ENCODE peak calls at places on chromosome 2, in ten cellular contexts. One of them, this sample, is unnamed.

GRCh38 chr2:24077535-24077877 is 1.4 kb upstream of the SF3B6 start:
- DNase-seq in fibroblast of the aortic adventitia: peak; percentile 12
- DNase-seq in right lobe of liver: no peak
- DNase-seq in kidney: no peak
- DNase-seq in mesothelial cell of epicardium: no peak
- DNase-seq in psoas muscle: no peak
- DNase-seq in cardiac muscle cell: no peak
- DNase-seq in dorsolateral prefrontal cortex: no peak
- DNase-seq in fibroblast of pulmonary artery: peak; percentile 20
- DNase-seq in keratinocyte: no peak
- DNase-seq in this sample: no peak

GRCh38 chr2:218397502-218398436 is 1.9 kb upstream of the CTDSP1 start:
- DNase-seq in fibroblast of the aortic adventitia: peak; percentile 85
- DNase-seq in right lobe of liver: peak; percentile 89
- DNase-seq in kidney: peak; percentile 94
- DNase-seq in mesothelial cell of epicardium: no peak
- DNase-seq in psoas muscle: peak; percentile 88
- DNase-seq in cardiac muscle cell: peak; percentile 92
- DNase-seq in dorsolateral prefrontal cortex: no peak
- DNase-seq in fibroblast of pulmonary artery: peak; percentile 84
- DNase-seq in keratinocyte: no peak
- DNase-seq in this sample: no peak

GRCh38 chr2:234980476-234981187 is 28.8 kb downstream of the SH3BP4 start:
- DNase-seq in fibroblast of the aortic adventitia: no peak
- DNase-seq in right lobe of liver: no peak
- DNase-seq in kidney: no peak
- DNase-seq in mesothelial cell of epicardium: no peak
- DNase-seq in psoas muscle: peak; percentile 11
- DNase-seq in cardiac muscle cell: no peak
- DNase-seq in dorsolateral prefrontal cortex: no peak
- DNase-seq in fibroblast of pulmonary artery: peak; percentile 60
- DNase-seq in keratinocyte: no peak
- DNase-seq in this sample: no peak

GRCh38 chr2:100012575-100012974 is 129.8 kb downstream of the AFF3 start:
- DNase-seq in fibroblast of the aortic adventitia: no peak
- DNase-seq in right lobe of liver: no peak
- DNase-seq in kidney: no peak
- DNase-seq in mesothelial cell of epicardium: no peak
- DNase-seq in psoas muscle: no peak
- DNase-seq in cardiac muscle cell: no peak
- DNase-seq in dorsolateral prefrontal cortex: no peak
- DNase-seq in fibroblast of pulmonary artery: no peak
- DNase-seq in keratinocyte: no peak
- DNase-seq in this sample: no peak

GRCh38 chr2:128236491-128237035 is 82.1 kb downstream of the HS6ST1 start:
- DNase-seq in fibroblast of the aortic adventitia: peak; percentile 88
- DNase-seq in right lobe of liver: no peak
- DNase-seq in kidney: no peak
- DNase-seq in mesothelial cell of epicardium: no peak
- DNase-seq in psoas muscle: peak; percentile 42
- DNase-seq in cardiac muscle cell: no peak
- DNase-seq in dorsolateral prefrontal cortex: no peak
- DNase-seq in fibroblast of pulmonary artery: peak; percentile 63
- DNase-seq in keratinocyte: no peak
- DNase-seq in this sample: no peak

GRCh38 chr2:160952462-160952861 is 207.8 kb upstream of the TANK start:
- DNase-seq in fibroblast of the aortic adventitia: peak; percentile 77
- DNase-seq in right lobe of liver: no peak
- DNase-seq in kidney: peak; percentile 63
- DNase-seq in mesothelial cell of epicardium: no peak
- DNase-seq in psoas muscle: peak; percentile 70
- DNase-seq in cardiac muscle cell: no peak
- DNase-seq in dorsolateral prefrontal cortex: no peak
- DNase-seq in fibroblast of pulmonary artery: peak; percentile 57
- DNase-seq in keratinocyte: no peak
- DNase-seq in this sample: no peak

GRCh38 chr2:33291278-33292013 is 185.0 kb upstream of the RASGRP3 start:
- DNase-seq in fibroblast of the aortic adventitia: peak; percentile 92
- DNase-seq in right lobe of liver: no peak
- DNase-seq in kidney: no peak
- DNase-seq in mesothelial cell of epicardium: no peak
- DNase-seq in psoas muscle: no peak
- DNase-seq in cardiac muscle cell: no peak
- DNase-seq in dorsolateral prefrontal cortex: no peak
- DNase-seq in fibroblast of pulmonary artery: peak; percentile 76
- DNase-seq in keratinocyte: no peak
- DNase-seq in this sample: no peak

GRCh38 chr2:65281626-65282351 is 54.2 kb downstream of the ACTR2 start:
- DNase-seq in fibroblast of the aortic adventitia: peak; percentile 37
- DNase-seq in right lobe of liver: no peak
- DNase-seq in kidney: no peak
- DNase-seq in mesothelial cell of epicardium: no peak
- DNase-seq in psoas muscle: peak; percentile 62
- DNase-seq in cardiac muscle cell: no peak
- DNase-seq in dorsolateral prefrontal cortex: no peak
- DNase-seq in fibroblast of pulmonary artery: peak; percentile 71
- DNase-seq in keratinocyte: no peak
- DNase-seq in this sample: no peak

GRCh38 chr2:191013617-191013875 is 425 bp downstream of the STAT1 start:
- DNase-seq in fibroblast of the aortic adventitia: peak; percentile 30
- DNase-seq in right lobe of liver: no peak
- DNase-seq in kidney: no peak
- DNase-seq in mesothelial cell of epicardium: no peak
- DNase-seq in psoas muscle: no peak
- DNase-seq in cardiac muscle cell: no peak
- DNase-seq in dorsolateral prefrontal cortex: no peak
- DNase-seq in fibroblast of pulmonary artery: no peak
- DNase-seq in keratinocyte: no peak
- DNase-seq in this sample: no peak

GRCh38 chr2:216596986-216597509 is 36.2 kb upstream of the IGFBP2 start:
- DNase-seq in fibroblast of the aortic adventitia: no peak
- DNase-seq in right lobe of liver: no peak
- DNase-seq in kidney: no peak
- DNase-seq in mesothelial cell of epicardium: no peak
- DNase-seq in psoas muscle: no peak
- DNase-seq in cardiac muscle cell: no peak
- DNase-seq in dorsolateral prefrontal cortex: no peak
- DNase-seq in fibroblast of pulmonary artery: no peak
- DNase-seq in keratinocyte: no peak
- DNase-seq in this sample: peak; percentile 70

GRCh38 chr2:240631561-240632290 is 6.4 kb downstream of the GPR35 start:
- DNase-seq in fibroblast of the aortic adventitia: no peak
- DNase-seq in right lobe of liver: peak; percentile 49
- DNase-seq in kidney: no peak
- DNase-seq in mesothelial cell of epicardium: no peak
- DNase-seq in psoas muscle: peak; percentile 36
- DNase-seq in cardiac muscle cell: no peak
- DNase-seq in dorsolateral prefrontal cortex: peak; percentile 36
- DNase-seq in fibroblast of pulmonary artery: no peak
- DNase-seq in keratinocyte: no peak
- DNase-seq in this sample: no peak

DNA sequence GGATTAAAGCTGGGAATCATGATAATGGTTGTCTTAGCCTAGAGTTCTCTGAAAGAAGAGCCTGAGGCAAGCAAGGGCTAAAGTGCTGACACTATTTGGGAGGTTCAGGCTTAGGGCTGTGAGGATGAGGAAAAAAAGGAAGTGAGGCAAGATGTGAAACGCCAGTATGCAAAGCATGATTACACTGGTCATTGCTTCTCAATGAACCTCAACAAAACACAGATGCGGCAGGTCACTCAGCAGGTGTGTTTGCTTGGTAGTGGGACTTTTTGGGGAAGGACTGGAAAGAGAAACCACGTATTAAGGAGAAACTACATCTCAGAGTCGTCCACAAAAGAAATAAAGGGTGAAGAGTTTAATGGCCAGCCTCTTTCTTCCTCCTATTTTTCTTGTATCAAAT is 217.3 kb downstream of the SLC4A3 start:
- DNase-seq in fibroblast of the aortic adventitia: no peak
- DNase-seq in right lobe of liver: no peak
- DNase-seq in kidney: no peak
- DNase-seq in mesothelial cell of epicardium: no peak
- DNase-seq in psoas muscle: no peak
- DNase-seq in cardiac muscle cell: no peak
- DNase-seq in dorsolateral prefrontal cortex: no peak
- DNase-seq in fibroblast of pulmonary artery: no peak
- DNase-seq in keratinocyte: no peak
- DNase-seq in this sample: no peak
- TF ChIP-seq CTCF in fibroblast of the aortic adventitia: no peak
- TF ChIP-seq CTCF in right lobe of liver: no peak
- TF ChIP-seq CTCF in kidney: no peak
- TF ChIP-seq CTCF in mesothelial cell of epicardium: no peak
- TF ChIP-seq CTCF in psoas muscle: no peak
- TF ChIP-seq CTCF in cardiac muscle cell: no peak
- TF ChIP-seq CTCF in dorsolateral prefrontal cortex: no peak
- TF ChIP-seq CTCF in fibroblast of pulmonary artery: no peak
- TF ChIP-seq CTCF in keratinocyte: no peak
- TF ChIP-seq CTCF in this sample: no peak

DNA sequence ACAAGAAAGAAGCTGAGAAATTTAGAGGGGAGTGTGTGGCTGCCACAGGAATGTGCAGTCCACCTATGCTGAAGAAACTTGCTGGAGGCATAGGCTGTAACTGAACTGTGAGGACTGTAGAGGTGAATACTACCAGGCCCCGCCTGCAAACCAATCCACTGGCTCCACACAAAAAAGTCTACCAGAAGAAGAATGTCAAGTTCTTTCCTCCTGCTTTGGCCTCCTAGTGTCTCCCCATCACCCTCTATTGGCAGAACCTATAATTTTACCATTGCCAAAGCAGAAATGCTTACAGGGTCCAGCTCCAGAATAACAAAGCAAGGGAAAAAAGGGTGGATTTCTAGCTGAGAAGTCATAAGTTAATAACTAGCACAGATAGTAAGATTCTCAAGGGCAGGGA is 5.9 kb upstream of the ATP5MC3 start:
- DNase-seq in fibroblast of the aortic adventitia: peak; percentile 8
- DNase-seq in right lobe of liver: no peak
- DNase-seq in kidney: no peak
- DNase-seq in mesothelial cell of epicardium: no peak
- DNase-seq in psoas muscle: no peak
- DNase-seq in cardiac muscle cell: peak; percentile 25
- DNase-seq in dorsolateral prefrontal cortex: no peak
- DNase-seq in fibroblast of pulmonary artery: peak; percentile 29
- DNase-seq in keratinocyte: no peak
- DNase-seq in this sample: no peak
- TF ChIP-seq CTCF in fibroblast of the aortic adventitia: peak; percentile 29
- TF ChIP-seq CTCF in right lobe of liver: peak; percentile 27
- TF ChIP-seq CTCF in kidney: no peak
- TF ChIP-seq CTCF in mesothelial cell of epicardium: no peak
- TF ChIP-seq CTCF in psoas muscle: no peak
- TF ChIP-seq CTCF in cardiac muscle cell: peak; percentile 36
- TF ChIP-seq CTCF in dorsolateral prefrontal cortex: no peak
- TF ChIP-seq CTCF in fibroblast of pulmonary artery: peak; percentile 35
- TF ChIP-seq CTCF in keratinocyte: peak; percentile 17
- TF ChIP-seq CTCF in this sample: peak; percentile 22

GRCh38 chr2:227152093-227152766 is 11.8 kb downstream of the COL4A4 start:
- DNase-seq in fibroblast of the aortic adventitia: peak; percentile 55
- DNase-seq in right lobe of liver: no peak
- DNase-seq in kidney: no peak
- DNase-seq in mesothelial cell of epicardium: no peak
- DNase-seq in psoas muscle: no peak
- DNase-seq in cardiac muscle cell: no peak
- DNase-seq in dorsolateral prefrontal cortex: no peak
- DNase-seq in fibroblast of pulmonary artery: no peak
- DNase-seq in keratinocyte: no peak
- DNase-seq in this sample: no peak

GRCh38 chr2:227154976-227155375 is 9.0 kb downstream of the COL4A4 start:
- DNase-seq in fibroblast of the aortic adventitia: peak; percentile 94
- DNase-seq in right lobe of liver: no peak
- DNase-seq in kidney: no peak
- DNase-seq in mesothelial cell of epicardium: no peak
- DNase-seq in psoas muscle: no peak
- DNase-seq in cardiac muscle cell: no peak
- DNase-seq in dorsolateral prefrontal cortex: no peak
- DNase-seq in fibroblast of pulmonary artery: peak; percentile 72
- DNase-seq in keratinocyte: no peak
- DNase-seq in this sample: no peak

GRCh38 chr2:227153307-227153706 is 10.7 kb downstream of the COL4A4 start:
- DNase-seq in fibroblast of the aortic adventitia: peak; percentile 38
- DNase-seq in right lobe of liver: no peak
- DNase-seq in kidney: no peak
- DNase-seq in mesothelial cell of epicardium: no peak
- DNase-seq in psoas muscle: no peak
- DNase-seq in cardiac muscle cell: no peak
- DNase-seq in dorsolateral prefrontal cortex: no peak
- DNase-seq in fibroblast of pulmonary artery: no peak
- DNase-seq in keratinocyte: no peak
- DNase-seq in this sample: no peak

GRCh38 chr2:227153766-227154486 is 10.1 kb downstream of the COL4A4 start:
- DNase-seq in fibroblast of the aortic adventitia: peak; percentile 74
- DNase-seq in right lobe of liver: no peak
- DNase-seq in kidney: no peak
- DNase-seq in mesothelial cell of epicardium: no peak
- DNase-seq in psoas muscle: no peak
- DNase-seq in cardiac muscle cell: no peak
- DNase-seq in dorsolateral prefrontal cortex: no peak
- DNase-seq in fibroblast of pulmonary artery: no peak
- DNase-seq in keratinocyte: no peak
- DNase-seq in this sample: no peak

DNA sequence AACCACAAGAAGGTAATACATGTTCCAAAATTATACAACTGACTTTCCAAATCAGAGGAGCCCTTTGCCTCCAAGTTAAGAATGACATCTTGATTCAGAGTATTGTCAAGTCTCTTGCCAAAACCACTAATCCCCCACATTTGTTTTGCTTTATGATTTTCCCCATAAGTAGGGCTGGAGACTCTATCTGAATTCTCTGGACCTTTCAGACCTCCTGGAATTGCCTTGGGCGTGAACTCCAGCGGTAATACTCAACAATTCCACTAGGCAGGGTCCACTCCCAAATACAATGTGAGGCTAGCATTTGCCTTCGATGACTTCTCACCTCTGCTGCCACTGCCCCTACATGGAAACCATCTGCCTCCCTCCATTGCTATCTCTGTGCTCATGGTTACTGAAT is 8.6 kb downstream of the COL4A4 start:
- DNase-seq in fibroblast of the aortic adventitia: no peak
- DNase-seq in right lobe of liver: no peak
- DNase-seq in kidney: no peak
- DNase-seq in mesothelial cell of epicardium: no peak
- DNase-seq in psoas muscle: no peak
- DNase-seq in cardiac muscle cell: no peak
- DNase-seq in dorsolateral prefrontal cortex: no peak
- DNase-seq in fibroblast of pulmonary artery: no peak
- DNase-seq in keratinocyte: no peak
- DNase-seq in this sample: no peak
- TF ChIP-seq CTCF in fibroblast of the aortic adventitia: peak; percentile 19
- TF ChIP-seq CTCF in right lobe of liver: no peak
- TF ChIP-seq CTCF in kidney: no peak
- TF ChIP-seq CTCF in mesothelial cell of epicardium: no peak
- TF ChIP-seq CTCF in psoas muscle: no peak
- TF ChIP-seq CTCF in cardiac muscle cell: no peak
- TF ChIP-seq CTCF in dorsolateral prefrontal cortex: no peak
- TF ChIP-seq CTCF in fibroblast of pulmonary artery: no peak
- TF ChIP-seq CTCF in keratinocyte: no peak
- TF ChIP-seq CTCF in this sample: no peak

DNA sequence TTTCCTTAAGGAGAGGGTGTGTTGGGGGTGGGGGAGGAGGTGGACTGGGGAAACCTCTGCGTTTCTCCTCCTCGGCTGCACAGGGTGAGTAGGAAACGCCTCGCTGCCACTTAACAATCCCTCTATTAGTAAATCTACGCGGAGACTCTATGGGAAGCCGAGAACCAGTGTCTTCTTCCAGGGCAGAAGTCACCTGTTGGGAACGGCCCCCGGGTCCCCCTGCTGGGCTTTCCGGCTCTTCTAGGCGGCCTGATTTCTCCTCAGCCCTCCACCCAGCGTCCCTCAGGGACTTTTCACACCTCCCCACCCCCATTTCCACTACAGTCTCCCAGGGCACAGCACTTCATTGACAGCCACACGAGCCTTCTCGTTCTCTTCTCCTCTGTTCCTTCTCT is 2.1 kb upstream of the SP9 start:
- DNase-seq in fibroblast of the aortic adventitia: no peak
- DNase-seq in right lobe of liver: no peak
- DNase-seq in kidney: no peak
- DNase-seq in mesothelial cell of epicardium: no peak
- DNase-seq in psoas muscle: no peak
- DNase-seq in cardiac muscle cell: no peak
- DNase-seq in dorsolateral prefrontal cortex: no peak
- DNase-seq in fibroblast of pulmonary artery: no peak
- DNase-seq in keratinocyte: no peak
- DNase-seq in this sample: no peak
- TF ChIP-seq CTCF in fibroblast of the aortic adventitia: no peak
- TF ChIP-seq CTCF in right lobe of liver: no peak
- TF ChIP-seq CTCF in kidney: no peak
- TF ChIP-seq CTCF in mesothelial cell of epicardium: no peak
- TF ChIP-seq CTCF in psoas muscle: no peak
- TF ChIP-seq CTCF in cardiac muscle cell: no peak
- TF ChIP-seq CTCF in dorsolateral prefrontal cortex: no peak
- TF ChIP-seq CTCF in fibroblast of pulmonary artery: no peak
- TF ChIP-seq CTCF in keratinocyte: no peak
- TF ChIP-seq CTCF in this sample: no peak